ENCODE peak calls at places on chromosomes 13 and 19, in six cellular contexts. One of them, this sample, is unnamed.

GRCh38 chr19:16247353-16248182 is 49.9 kb downstream of the AP1M1 start:
- DNase-seq in upper lobe of right lung: peak
- DNase-seq in AG09319: peak
- DNase-seq in Calu3: peak
- DNase-seq in heart right ventricle: peak
- DNase-seq in MCF 10A: peak
- DNase-seq in this sample: peak

GRCh38 chr13:102536695-102537485 is 59.9 kb upstream of the TPP2 start:
- DNase-seq in Calu3: no peak
- DNase-seq in AG09319: no peak
- DNase-seq in MCF 10A: no peak
- DNase-seq in heart right ventricle: no peak
- DNase-seq in upper lobe of right lung: no peak
- DNase-seq in this sample: no peak

GRCh38 chr19:10593820-10594637 is 6.9 kb upstream of the AP1M2 start:
- DNase-seq in AG09319: no peak
- DNase-seq in MCF 10A: no peak
- DNase-seq in upper lobe of right lung: peak
- DNase-seq in heart right ventricle: no peak
- DNase-seq in Calu3: no peak
- DNase-seq in this sample: no peak

GRCh38 chr19:44883962-44884361 is 7.1 kb upstream of the TOMM40 start:
- DNase-seq in MCF 10A: no peak
- DNase-seq in upper lobe of right lung: no peak
- DNase-seq in Calu3: no peak
- DNase-seq in AG09319: no peak
- DNase-seq in heart right ventricle: no peak
- DNase-seq in this sample: no peak

GRCh38 chr19:4567584-4568071 is 8.1 kb upstream of the SEMA6B start:
- DNase-seq in AG09319: no peak
- DNase-seq in upper lobe of right lung: peak
- DNase-seq in Calu3: peak
- DNase-seq in heart right ventricle: peak
- DNase-seq in MCF 10A: peak
- DNase-seq in this sample: no peak

GRCh38 chr19:47035495-47036232 is 12.8 kb downstream of the TMEM160 start:
- DNase-seq in heart right ventricle: peak
- DNase-seq in AG09319: peak
- DNase-seq in MCF 10A: peak
- DNase-seq in Calu3: peak
- DNase-seq in upper lobe of right lung: peak
- DNase-seq in this sample: peak

GRCh38 chr13:109963384-109963783 is 177.0 kb upstream of the IRS2 start:
- DNase-seq in AG09319: no peak
- DNase-seq in Calu3: no peak
- DNase-seq in upper lobe of right lung: no peak
- DNase-seq in MCF 10A: no peak
- DNase-seq in heart right ventricle: no peak
- DNase-seq in this sample: no peak

GRCh38 chr13:82654851-82655517 is 1227.3 kb downstream of the SLITRK1 start:
- DNase-seq in MCF 10A: peak
- DNase-seq in upper lobe of right lung: peak
- DNase-seq in Calu3: no peak
- DNase-seq in AG09319: peak
- DNase-seq in heart right ventricle: peak
- DNase-seq in this sample: no peak

GRCh38 chr19:2834294-2834871 is 6.9 kb upstream of the ZNF555 start:
- DNase-seq in upper lobe of right lung: no peak
- DNase-seq in AG09319: no peak
- DNase-seq in MCF 10A: no peak
- DNase-seq in heart right ventricle: no peak
- DNase-seq in Calu3: no peak
- DNase-seq in this sample: no peak

GRCh38 chr19:38917921-38918491 is 6.0 kb upstream of the CCER2 start:
- DNase-seq in AG09319: no peak
- DNase-seq in upper lobe of right lung: no peak
- DNase-seq in Calu3: peak
- DNase-seq in MCF 10A: peak
- DNase-seq in heart right ventricle: no peak
- DNase-seq in this sample: no peak
- TF ChIP-seq CTCF in AG09319: no peak
- TF ChIP-seq CTCF in upper lobe of right lung: no peak
- TF ChIP-seq CTCF in Calu3: no peak
- TF ChIP-seq CTCF in MCF 10A: peak
- TF ChIP-seq CTCF in heart right ventricle: peak
- TF ChIP-seq CTCF in this sample: peak

DNA sequence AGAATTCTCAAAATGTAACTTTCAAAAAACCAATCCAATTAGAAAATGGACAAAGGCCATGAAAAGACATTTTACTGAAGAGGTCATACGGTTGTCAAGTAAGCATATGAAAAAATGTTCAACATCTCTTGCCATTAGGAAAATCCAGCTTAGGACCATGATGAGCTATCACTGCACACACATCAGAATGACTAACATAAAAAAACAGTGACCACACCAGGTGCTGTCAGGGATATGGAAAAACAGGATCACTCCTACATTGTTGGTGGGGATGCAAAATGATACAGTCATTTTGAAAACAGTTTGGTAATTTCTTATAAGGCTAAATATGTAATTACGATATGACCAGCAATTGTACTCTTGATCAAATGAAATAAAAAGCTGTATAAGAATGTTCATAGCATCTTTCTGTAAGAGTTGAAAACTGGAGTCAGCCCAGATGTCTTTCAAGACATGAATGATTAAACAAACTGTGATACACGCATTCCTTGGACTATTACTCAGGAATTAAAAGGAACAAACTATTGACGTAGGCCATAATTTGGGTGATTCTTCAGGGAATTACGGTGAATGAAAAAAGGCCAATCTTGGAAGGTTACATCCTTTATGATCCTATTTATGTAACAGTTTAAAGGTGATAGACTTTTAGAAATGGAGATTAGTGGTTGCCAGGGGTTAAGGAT is 26.9 kb upstream of the RCBTB2 start:
- DNase-seq in Calu3: no peak
- DNase-seq in MCF 10A: peak
- DNase-seq in upper lobe of right lung: no peak
- DNase-seq in heart right ventricle: no peak
- DNase-seq in AG09319: no peak
- DNase-seq in this sample: no peak
- TF ChIP-seq CTCF in Calu3: no peak
- TF ChIP-seq CTCF in MCF 10A: no peak
- TF ChIP-seq CTCF in upper lobe of right lung: no peak
- TF ChIP-seq CTCF in heart right ventricle: no peak
- TF ChIP-seq CTCF in AG09319: no peak
- TF ChIP-seq CTCF in this sample: no peak

DNA sequence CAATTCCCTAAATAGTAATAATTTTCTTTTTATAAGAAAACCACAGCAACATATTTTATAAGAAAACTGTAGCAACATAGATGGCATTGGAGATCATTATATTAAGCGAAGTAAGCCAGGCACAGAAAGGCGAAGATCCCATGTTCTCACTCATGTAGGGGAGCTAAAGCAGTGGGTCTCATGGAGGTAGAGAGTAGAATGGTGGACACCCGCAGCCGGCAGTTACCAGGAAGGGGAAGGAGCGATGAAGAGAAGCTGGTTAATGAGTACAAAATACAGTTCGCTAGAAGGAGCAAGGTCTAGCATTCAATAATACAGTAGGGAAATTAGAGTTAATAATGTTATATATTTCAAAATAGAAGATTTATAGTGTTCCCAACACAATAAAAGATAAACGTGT is 42.8 kb downstream of the CRYL1 start:
- DNase-seq in heart right ventricle: no peak
- DNase-seq in MCF 10A: no peak
- DNase-seq in upper lobe of right lung: no peak
- DNase-seq in Calu3: no peak
- DNase-seq in AG09319: no peak
- DNase-seq in this sample: no peak
- TF ChIP-seq CTCF in heart right ventricle: no peak
- TF ChIP-seq CTCF in MCF 10A: no peak
- TF ChIP-seq CTCF in upper lobe of right lung: no peak
- TF ChIP-seq CTCF in Calu3: no peak
- TF ChIP-seq CTCF in AG09319: no peak
- TF ChIP-seq CTCF in this sample: no peak

GRCh38 chr13:60617863-60618733 is 221.1 kb downstream of the TDRD3 start:
- DNase-seq in Calu3: no peak
- DNase-seq in heart right ventricle: no peak
- DNase-seq in MCF 10A: peak
- DNase-seq in upper lobe of right lung: no peak
- DNase-seq in AG09319: peak
- DNase-seq in this sample: no peak
- TF ChIP-seq CTCF in Calu3: no peak
- TF ChIP-seq CTCF in heart right ventricle: peak
- TF ChIP-seq CTCF in MCF 10A: peak
- TF ChIP-seq CTCF in upper lobe of right lung: no peak
- TF ChIP-seq CTCF in AG09319: peak
- TF ChIP-seq CTCF in this sample: peak

GRCh38 chr13:76222511-76222910 is 586.4 kb downstream of the LMO7 start:
- DNase-seq in upper lobe of right lung: no peak
- DNase-seq in AG09319: no peak
- DNase-seq in Calu3: no peak
- DNase-seq in MCF 10A: no peak
- DNase-seq in heart right ventricle: no peak
- DNase-seq in this sample: no peak

GRCh38 chr13:76226941-76227340 is 590.8 kb downstream of the LMO7 start:
- DNase-seq in MCF 10A: no peak
- DNase-seq in Calu3: no peak
- DNase-seq in AG09319: no peak
- DNase-seq in heart right ventricle: no peak
- DNase-seq in upper lobe of right lung: no peak
- DNase-seq in this sample: no peak

GRCh38 chr13:76225815-76226489 is 589.8 kb downstream of the LMO7 start:
- DNase-seq in upper lobe of right lung: no peak
- DNase-seq in heart right ventricle: peak
- DNase-seq in AG09319: no peak
- DNase-seq in MCF 10A: no peak
- DNase-seq in Calu3: no peak
- DNase-seq in this sample: no peak

GRCh38 chr13:76223999-76224398 is 587.9 kb downstream of the LMO7 start:
- DNase-seq in AG09319: no peak
- DNase-seq in Calu3: no peak
- DNase-seq in heart right ventricle: no peak
- DNase-seq in upper lobe of right lung: no peak
- DNase-seq in MCF 10A: no peak
- DNase-seq in this sample: no peak

GRCh38 chr13:76223565-76223964 is 587.4 kb downstream of the LMO7 start:
- DNase-seq in upper lobe of right lung: no peak
- DNase-seq in MCF 10A: peak
- DNase-seq in Calu3: no peak
- DNase-seq in AG09319: no peak
- DNase-seq in heart right ventricle: no peak
- DNase-seq in this sample: no peak
- TF ChIP-seq CTCF in upper lobe of right lung: no peak
- TF ChIP-seq CTCF in MCF 10A: no peak
- TF ChIP-seq CTCF in Calu3: no peak
- TF ChIP-seq CTCF in AG09319: peak
- TF ChIP-seq CTCF in heart right ventricle: peak
- TF ChIP-seq CTCF in this sample: no peak

DNA sequence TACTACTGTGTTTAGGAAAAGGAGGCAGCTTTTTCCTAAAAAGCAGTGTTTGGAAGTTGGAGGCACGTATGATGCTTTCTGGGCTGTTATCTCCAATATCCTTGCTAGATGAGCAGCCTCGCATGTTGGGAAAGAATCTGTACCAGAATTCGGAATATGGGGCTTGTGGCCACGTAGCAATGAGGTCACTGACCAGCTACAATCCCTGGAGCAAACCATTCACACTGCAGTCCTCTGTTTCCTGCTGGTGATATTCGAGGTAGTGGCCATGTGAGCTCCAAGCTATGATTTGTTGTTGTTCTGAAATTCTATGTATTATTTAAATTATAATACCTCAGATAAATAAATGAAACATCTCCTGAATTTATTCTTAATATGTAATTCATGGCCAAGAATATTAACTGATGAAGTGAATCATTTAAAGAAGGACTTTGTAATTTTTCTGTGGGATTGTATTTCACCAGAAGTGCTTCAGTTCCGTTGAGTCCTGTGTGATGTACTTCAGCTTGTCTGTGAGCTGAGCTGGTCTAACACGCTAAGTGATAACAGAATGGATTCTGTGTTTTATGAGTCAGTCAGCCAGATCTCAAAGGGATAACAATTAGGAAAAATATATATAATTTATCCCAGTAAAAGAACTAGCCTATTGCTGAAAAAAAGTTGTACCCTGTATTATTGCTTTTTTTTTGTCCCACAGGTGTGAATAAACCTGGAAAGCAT is 319.5 kb downstream of the SHISA2 start:
- DNase-seq in AG09319: no peak
- DNase-seq in upper lobe of right lung: no peak
- DNase-seq in Calu3: no peak
- DNase-seq in heart right ventricle: no peak
- DNase-seq in MCF 10A: no peak
- DNase-seq in this sample: no peak
- TF ChIP-seq CTCF in AG09319: no peak
- TF ChIP-seq CTCF in upper lobe of right lung: no peak
- TF ChIP-seq CTCF in Calu3: no peak
- TF ChIP-seq CTCF in heart right ventricle: no peak
- TF ChIP-seq CTCF in MCF 10A: no peak
- TF ChIP-seq CTCF in this sample: no peak